ENCODE peak calls at places on chromosomes 7 and 10, in seven cellular contexts. Q is EL; W is naive B cell; Z is HTR-8/SVneo; L is activated CD8-positive, alpha-beta memory T cell treated with anti-CD3 and anti-CD28 coated beads, Interleukin-2, amount 10 ng/mL, durations not matched to agents 7 days and 5 days; A is neural progenitor cell; O is smooth muscle cell of the brain vasculature. X is an unnamed sample.

GRCh38 chr10:89516149-89516832 is 19.1 kb downstream of the SLC16A12 start:
- DNase-seq in O (peak; percentile 75), Q (peak; percentile 97), Z (no peak), W (no peak), L (no peak), A (no peak), X (no peak)

GRCh38 chr7:146115665-146116451 is 743 bp upstream of the CNTNAP2 start:
- DNase-seq in O (peak; percentile 40), Z (peak; percentile 1), Q (no peak), W (no peak), L (peak; percentile 41), A (peak; percentile 96), X (peak; percentile 61)

GRCh38 chr7:5428470-5429252 is 5.0 kb upstream of the TNRC18 start:
- DNase-seq in O (no peak), W (no peak), Q (peak; percentile 89), L (no peak), Z (peak; percentile 47), A (peak; percentile 50), X (no peak)

GRCh38 chr7:32582036-32582435 is 86.7 kb downstream of the AVL9 start:
- DNase-seq in Q (no peak), L (no peak), A (no peak), W (no peak), Z (no peak), O (no peak), X (no peak)

GRCh38 chr7:36651404-36651803 is 72.9 kb downstream of the AOAH start:
- DNase-seq in Q (peak; percentile 82), Z (no peak), O (no peak), A (no peak), L (no peak), W (no peak), X (no peak)

GRCh38 chr10:48412081-48412480 is 105.6 kb downstream of the MAPK8 start:
- DNase-seq in L (no peak), Q (no peak), Z (no peak), W (no peak), O (no peak), A (no peak), X (no peak)

GRCh38 chr10:77105756-77106155 is 531.9 kb downstream of the KCNMA1 start:
- DNase-seq in Z (no peak), Q (peak; percentile 18), W (no peak), O (no peak), A (no peak), L (no peak), X (no peak)

GRCh38 chr10:49741108-49741995 is 20.8 kb downstream of the OGDHL start:
- DNase-seq in L (no peak), A (no peak), W (no peak), Q (no peak), Z (no peak), O (no peak), X (no peak)

GRCh38 chr10:119769886-119770285 is 44.0 kb downstream of the INPP5F start:
- DNase-seq in O (no peak), Q (peak; percentile 78), L (no peak), A (no peak), Z (peak; percentile 17), W (no peak), X (no peak)

GRCh38 chr10:43396061-43396927 is 12.7 kb downstream of the HNRNPF start:
- DNase-seq in W (peak; percentile 50), Q (peak; percentile 75), O (no peak), A (peak; percentile 93), L (peak; percentile 86), Z (peak; percentile 87), X (peak; percentile 37)

GRCh38 chr7:98102170-98102569 is 4.5 kb upstream of the LMTK2 start:
- DNase-seq in A (no peak), Z (no peak), W (no peak), L (no peak), O (no peak), Q (no peak), X (no peak)

GRCh38 chr7:13099197-13099795 is 411.9 kb downstream of the ARL4A start:
- DNase-seq in Z (no peak), W (no peak), Q (no peak), L (peak; percentile 50), A (no peak), O (no peak), X (no peak)

GRCh38 chr10:121058082-121058481 is 206.9 kb downstream of the WDR11 start:
- DNase-seq in L (no peak), A (no peak), Z (no peak), W (no peak), Q (no peak), O (no peak), X (no peak)

GRCh38 chr10:63368365-63368764 is 97.4 kb downstream of the JMJD1C start:
- DNase-seq in W (no peak), Z (no peak), L (no peak), O (no peak), A (no peak), Q (no peak), X (no peak)

GRCh38 chr7:19305698-19306097 is 160.5 kb upstream of the FERD3L start:
- DNase-seq in L (no peak), A (no peak), Z (no peak), Q (no peak), W (no peak), O (no peak), X (no peak)

GRCh38 chr10:44864042-44864436 is 47.1 kb upstream of the TMEM72 start:
- DNase-seq in Q (no peak), Z (no peak), L (no peak), O (no peak), A (peak; percentile 74), W (peak; percentile 15), X (no peak)

GRCh38 chr7:84701524-84702306 is 485.1 kb downstream of the SEMA3D start:
- DNase-seq in W (no peak), L (no peak), O (peak; percentile 50), Z (peak; percentile 8), Q (peak; percentile 97), A (peak; percentile 22), X (no peak)

GRCh38 chr10:5461201-5461585 is 38.2 kb downstream of the CALML5 start:
- DNase-seq in L (no peak), W (no peak), O (no peak), Z (no peak), Q (no peak), A (no peak), X (no peak)

GRCh38 chr10:102449321-102450123 is 1.8 kb downstream of the C10orf95 start:
- DNase-seq in Z (peak; percentile 59), O (no peak), L (peak; percentile 95), W (peak; percentile 81), Q (peak; percentile 58), A (peak; percentile 79), X (peak; percentile 58)

GRCh38 chr7:128398016-128398840 is 11.6 kb downstream of the IMPDH1 start:
- DNase-seq in Q (peak; percentile 46), Z (peak; percentile 58), W (no peak), L (peak; percentile 55), A (peak; percentile 66), O (no peak), X (no peak)

GRCh38 chr7:46198691-46199090 is 277.6 kb upstream of the IGFBP3 start:
- DNase-seq in L (no peak), Z (no peak), W (no peak), Q (no peak), A (no peak), O (no peak), X (no peak)

X was measured in NCI-H1048.